ENCODE peak calls at places on chromosomes 4 and X, in nine cellular contexts. K is H1; M is GM23248; Y is pancreas; V is Peyer's patch; U is CD8-positive, alpha-beta T cell; O is tibial nerve; C is suprapubic skin; Z is H9. F is an unnamed sample. For H3K9me3 and H3K4me1, the result is how much of the 10 kb centered on the place peaks cover.

GRCh38 chr4:40275065-40275464 is 60.1 kb upstream of the CHRNA9 start:
- DNase-seq in O (no peak), U (no peak), M (no peak), Z (no peak), K (no peak), V (no peak), C (no peak), Y (no peak), F (no peak)

GRCh38 chrX:1836683-1837082 is 221.8 kb downstream of the ASMT start:
- DNase-seq in Y (no peak), V (no peak), Z (no peak), M (no peak), U (no peak), C (no peak), O (no peak), K (no peak), F (no peak)

GRCh38 chr4:73851293-73851692 is 1.8 kb upstream of the PF4V1 start:
- DNase-seq in Y (no peak), Z (no peak), K (no peak), O (no peak), V (no peak), U (no peak), M (no peak), C (no peak), F (no peak)

GRCh38 chr4:18689308-18689915 is 667.9 kb upstream of the LCORL start:
- DNase-seq in M (peak), O (peak), K (peak), Z (peak), Y (peak), U (no peak), V (peak), C (no peak), F (no peak)

GRCh38 chr4:86536166-86536565 is 57.9 kb upstream of the PTPN13 start:
- DNase-seq in Y (no peak), Z (no peak), O (no peak), V (no peak), K (no peak), M (no peak), U (no peak), C (no peak), F (no peak)

GRCh38 chrX:585115-585808 is 45.3 kb upstream of the SHOX start:
- DNase-seq in Z (no peak), Y (no peak), U (no peak), O (no peak), M (no peak), V (no peak), K (peak), C (no peak), F (no peak)

GRCh38 chr4:8848507-8849265 is 23.0 kb downstream of the HMX1 start:
- DNase-seq in Z (peak), O (no peak), Y (no peak), M (no peak), K (peak), U (no peak), V (no peak), C (peak), F (peak)

GRCh38 chr4:148286043-148286442 is 156.2 kb downstream of the NR3C2 start:
- DNase-seq in C (no peak), U (no peak), Z (no peak), V (no peak), Y (no peak), M (no peak), O (no peak), K (no peak), F (no peak)

GRCh38 chr4:6124386-6125102 is 75.8 kb downstream of the JAKMIP1 start:
- DNase-seq in V (no peak), O (no peak), Y (no peak), U (no peak), M (no peak), C (no peak), K (no peak), Z (peak), F (peak)

GRCh38 chrX:120672389-120672788 is 42.5 kb upstream of the C1GALT1C1 start:
- DNase-seq in K (no peak), O (peak), V (no peak), M (peak), Y (no peak), Z (no peak), C (peak), U (no peak), F (no peak)

GRCh38 chr4:3870567-3870962 is 104.4 kb downstream of the ADRA2C start:
- DNase-seq in Y (no peak), K (no peak), U (no peak), M (no peak), C (peak), O (peak), Z (peak), V (no peak), F (no peak)

GRCh38 chrX:150310881-150311280 is 52.2 kb upstream of the MAMLD1 start:
- DNase-seq in Z (peak), V (no peak), Y (no peak), M (no peak), O (no peak), C (no peak), U (no peak), K (no peak), F (no peak)

GRCh38 chrX:150310417-150310816 is 52.7 kb upstream of the MAMLD1 start:
- DNase-seq in M (no peak), C (no peak), V (no peak), K (no peak), Y (no peak), O (no peak), U (no peak), Z (no peak), F (no peak)

GRCh38 chrX:150308532-150309157 is 54.5 kb upstream of the MAMLD1 start:
- DNase-seq in O (no peak), U (no peak), K (no peak), V (no peak), C (no peak), Z (no peak), M (no peak), Y (no peak), F (no peak)

GRCh38 chrX:150306002-150306401 is 57.1 kb upstream of the MAMLD1 start:
- DNase-seq in C (no peak), U (no peak), O (no peak), K (no peak), Y (no peak), M (no peak), V (no peak), Z (no peak), F (no peak)

DNA sequence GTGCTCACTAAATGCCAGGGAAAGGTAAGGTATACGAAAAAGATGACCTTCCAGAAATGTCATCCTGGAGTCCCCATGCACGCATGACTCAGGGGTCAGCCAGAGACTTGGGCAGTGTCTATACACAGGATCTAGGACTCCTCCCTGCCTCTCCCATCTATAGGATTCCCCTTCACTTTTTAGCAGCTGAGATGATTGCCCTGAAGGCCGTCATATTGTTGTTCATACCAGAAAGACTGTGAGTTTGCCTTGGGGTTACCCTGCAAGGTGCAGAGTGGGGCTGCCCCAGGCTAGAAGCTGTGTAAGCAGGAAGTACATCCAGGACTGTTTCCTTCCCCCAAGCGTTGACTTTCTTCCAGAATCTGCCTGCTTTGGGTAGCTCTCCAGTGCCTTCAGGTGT is 55.1 kb upstream of the MAMLD1 start:
- DNase-seq in K (no peak), Z (no peak), O (no peak), U (no peak), Y (no peak), V (no peak), M (no peak), C (no peak), F (no peak)
- H3K9me3 ChIP-seq in K (under half), Z (under half), O (under half), U (under half), Y (under half), V (under half), M (under half), C (under half), F (under half)

GRCh38 chr4:91092398-91092955 is 965.3 kb downstream of the CCSER1 start:
- DNase-seq in K (no peak), V (no peak), C (no peak), U (no peak), Y (no peak), M (no peak), O (no peak), Z (no peak), F (no peak)
- H3K27ac ChIP-seq in K (no peak), V (no peak), C (peak), U (no peak), Y (no peak), M (no peak), O (no peak), Z (no peak), F (no peak)

DNA sequence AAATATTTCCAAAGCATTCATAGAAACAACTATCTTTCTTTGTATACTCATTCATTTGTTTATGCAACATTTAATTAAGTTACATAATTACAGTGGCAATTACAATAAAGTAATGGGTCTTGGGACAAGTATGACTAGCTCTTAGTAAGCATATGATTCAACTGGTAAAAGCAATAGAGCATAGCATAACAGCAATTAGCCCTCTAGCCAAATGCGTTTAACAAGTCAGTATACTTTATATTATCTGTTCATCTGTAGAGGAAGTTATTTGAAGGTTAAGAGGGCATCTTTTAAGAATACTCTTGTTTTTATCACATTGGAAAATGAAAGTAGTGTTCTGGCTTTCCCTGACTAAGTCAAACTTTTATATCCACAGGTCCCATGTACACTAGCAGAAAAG is 198.1 kb upstream of the UGT8 start:
- DNase-seq in K (no peak), V (no peak), Y (no peak), U (no peak), M (peak), O (no peak), Z (no peak), C (no peak), F (no peak)
- H3K4me1 ChIP-seq in K (under half), V (under half), Y (under half), U (under half), M (under half), O (under half), Z (under half), C (under half), F (under half)

GRCh38 chr4:95929448-95930064 is 89.7 kb downstream of the PDHA2 start:
- DNase-seq in U (no peak), Y (no peak), C (no peak), O (no peak), V (no peak), K (no peak), M (no peak), Z (no peak), F (no peak)
- H3K9me3 ChIP-seq in U (under half), Y (under half), C (under half), O (under half), V (under half), K (under half), M (under half), Z (under half), F (under half)